ENCODE peak calls at places on chromosome 1, in ten cellular contexts. L is neural progenitor cell, G is mesenchymal stem cell, D is NT2/D1, Z is mammary epithelial cell, I is mesendoderm, B is endodermal cell, W is GM23248, M is fibroblast of lung, F is K562. T is an unnamed sample.
A peak's percentile ranks its signal among the peaks of the same experiment; 100 is the strongest.

GRCh38 chr1:228465571-228466146 is 21.5 kb upstream of the RNF187 start:
- DNase-seq in B (no peak), F (no peak), L (no peak), G (no peak), W (no peak), Z (no peak), M (no peak), D (no peak), I (no peak), T (no peak)

GRCh38 chr1:180521474-180522203 is 19.3 kb upstream of the ACBD6 start:
- DNase-seq in M (peak; percentile 50), W (peak; percentile 23), F (no peak), I (peak; percentile 91), B (no peak), Z (peak; percentile 79), G (no peak), L (no peak), D (no peak), T (peak; percentile 43)

GRCh38 chr1:12539705-12540579 is 78.1 kb downstream of the DHRS3 start:
- DNase-seq in L (peak; percentile 74), I (peak; percentile 93), B (peak; percentile 79), G (peak; percentile 88), Z (peak; percentile 63), F (peak; percentile 29), M (peak; percentile 99), D (no peak), W (peak; percentile 94), T (no peak)

GRCh38 chr1:194717941-194718340 is 1531.5 kb upstream of the B3GALT2 start:
- DNase-seq in L (no peak), I (no peak), M (peak; percentile 31), Z (no peak), G (no peak), B (no peak), F (no peak), W (no peak), D (no peak), T (peak; percentile 72)

GRCh38 chr1:207747627-207748492 is 4.0 kb upstream of the CD46 start:
- DNase-seq in D (no peak), G (no peak), L (no peak), M (no peak), Z (no peak), B (peak; percentile 72), I (no peak), W (no peak), F (no peak), T (no peak)

GRCh38 chr1:15923241-15923640 is 52.7 kb downstream of the ZBTB17 start:
- DNase-seq in I (no peak), B (no peak), L (no peak), W (peak; percentile 71), D (no peak), F (no peak), Z (peak; percentile 85), M (peak; percentile 90), G (peak; percentile 23), T (peak; percentile 64)

GRCh38 chr1:215833936-215834729 is 267.0 kb downstream of the KCTD3 start:
- DNase-seq in W (peak; percentile 21), F (no peak), D (no peak), I (no peak), L (no peak), Z (no peak), M (peak; percentile 33), B (no peak), G (peak; percentile 28), T (peak; percentile 21)

GRCh38 chr1:168430348-168430747 is 113.4 kb downstream of the XCL2 start:
- DNase-seq in B (no peak), D (no peak), L (no peak), F (no peak), W (no peak), G (no peak), M (no peak), Z (no peak), I (no peak), T (no peak)

GRCh38 chr1:203150511-203151297 is 23.2 kb downstream of the ADORA1 start:
- DNase-seq in D (no peak), B (peak; percentile 71), M (no peak), I (peak; percentile 58), W (no peak), F (no peak), L (no peak), Z (no peak), G (no peak), T (no peak)

GRCh38 chr1:203153051-203153988 is 22.3 kb downstream of the MYBPH start:
- DNase-seq in F (no peak), M (peak; percentile 36), Z (no peak), I (peak; percentile 93), W (peak; percentile 26), L (peak; percentile 47), B (peak; percentile 72), D (no peak), G (peak; percentile 29), T (no peak)

GRCh38 chr1:203152158-203153034 is 23.2 kb downstream of the MYBPH start:
- DNase-seq in F (no peak), M (peak; percentile 92), D (no peak), Z (peak; percentile 57), I (peak; percentile 95), B (peak; percentile 91), W (peak; percentile 69), G (peak; percentile 61), L (peak; percentile 60), T (peak; percentile 29)

GRCh38 chr1:203149188-203149840 is 21.8 kb downstream of the ADORA1 start:
- DNase-seq in L (no peak), Z (no peak), D (no peak), B (peak; percentile 68), M (no peak), I (peak; percentile 65), F (no peak), W (no peak), G (no peak), T (no peak)

DNA sequence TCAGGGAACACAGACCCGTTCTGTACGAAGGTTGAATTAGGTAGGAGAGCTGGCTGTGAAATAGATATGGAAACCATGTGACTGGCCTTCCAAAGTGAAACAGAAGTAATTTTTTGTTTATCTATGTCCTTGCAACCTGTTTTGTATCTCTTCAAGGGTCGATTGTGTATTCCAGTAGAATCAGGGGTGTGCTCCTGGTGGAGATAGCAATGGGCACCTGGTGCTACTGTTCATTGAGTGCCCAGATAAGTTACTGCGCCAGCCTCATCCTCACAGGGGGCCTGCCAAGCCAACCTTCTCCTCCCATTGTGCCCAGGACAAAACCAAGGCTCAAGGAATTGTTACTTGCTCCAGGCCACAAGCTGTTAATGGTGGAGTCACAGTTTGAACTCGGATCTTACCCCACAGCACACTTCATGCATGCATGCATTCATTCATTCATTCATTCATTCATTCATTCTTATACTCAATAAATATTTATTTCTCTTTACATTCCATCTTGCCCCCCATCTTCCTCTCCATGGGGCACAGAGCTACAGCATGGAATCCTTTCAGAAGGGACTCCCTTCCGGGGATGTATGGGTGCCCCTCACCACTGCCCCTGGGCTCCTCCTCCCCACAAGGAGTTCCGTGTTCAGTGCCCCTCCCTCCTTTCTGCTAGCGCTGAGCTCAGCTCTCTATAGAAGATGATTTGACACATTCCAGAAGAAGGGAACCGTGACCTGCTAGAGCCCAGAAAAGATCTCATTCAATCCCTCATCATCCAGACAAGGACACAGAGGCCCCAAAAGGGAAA is 24.0 kb downstream of the ADORA1 start:
- DNase-seq in B (peak; percentile 68), F (no peak), M (no peak), Z (no peak), W (no peak), D (no peak), I (peak; percentile 75), L (no peak), G (no peak), T (peak; percentile 43)
- H3K4me1 ChIP-seq in B (peaks cover 19% of the 10 kb centered on the region), F (no peaks in the 10 kb centered on the region), M (peaks cover 18% of the 10 kb centered on the region), Z (peaks cover 41% of the 10 kb centered on the region), W (peaks cover 28% of the 10 kb centered on the region), D (peaks cover 60% of the 10 kb centered on the region), I (peaks cover 59% of the 10 kb centered on the region), L (peaks cover 66% of the 10 kb centered on the region), G (peaks cover 57% of the 10 kb centered on the region), T (peaks cover 15% of the 10 kb centered on the region)

GRCh38 chr1:226351709-226352108 is 42.7 kb upstream of the LIN9 start:
- DNase-seq in Z (no peak), I (peak; percentile 33), G (no peak), W (no peak), M (no peak), D (no peak), B (no peak), F (peak; percentile 23), L (no peak), T (no peak)

GRCh38 chr1:226349801-226350503 is 41.0 kb upstream of the LIN9 start:
- DNase-seq in M (no peak), I (no peak), B (no peak), G (no peak), F (peak; percentile 71), L (peak; percentile 34), D (no peak), Z (no peak), W (no peak), T (no peak)

GRCh38 chr1:226350504-226350865 is 41.5 kb upstream of the LIN9 start:
- DNase-seq in G (no peak), B (no peak), I (no peak), L (no peak), F (no peak), Z (no peak), W (no peak), D (no peak), M (no peak), T (no peak)

GRCh38 chr1:226344441-226345120 is 35.6 kb upstream of the LIN9 start:
- DNase-seq in G (no peak), M (no peak), I (no peak), F (no peak), D (no peak), L (no peak), W (no peak), B (no peak), Z (no peak), T (no peak)

GRCh38 chr1:226349081-226349480 is 40.1 kb upstream of the LIN9 start:
- DNase-seq in I (no peak), G (no peak), W (no peak), Z (no peak), B (no peak), D (no peak), L (no peak), F (no peak), M (no peak), T (no peak)
- H3K9ac ChIP-seq in I (no peak overlapping the region), G (no peak overlapping the region), W (no peak overlapping the region), Z (no peak overlapping the region), B (no peak overlapping the region), D (no peak overlapping the region), L (no peak overlapping the region), F (peak overlapping the region; percentile 46), M (no peak overlapping the region), T (no peak overlapping the region)

DNA sequence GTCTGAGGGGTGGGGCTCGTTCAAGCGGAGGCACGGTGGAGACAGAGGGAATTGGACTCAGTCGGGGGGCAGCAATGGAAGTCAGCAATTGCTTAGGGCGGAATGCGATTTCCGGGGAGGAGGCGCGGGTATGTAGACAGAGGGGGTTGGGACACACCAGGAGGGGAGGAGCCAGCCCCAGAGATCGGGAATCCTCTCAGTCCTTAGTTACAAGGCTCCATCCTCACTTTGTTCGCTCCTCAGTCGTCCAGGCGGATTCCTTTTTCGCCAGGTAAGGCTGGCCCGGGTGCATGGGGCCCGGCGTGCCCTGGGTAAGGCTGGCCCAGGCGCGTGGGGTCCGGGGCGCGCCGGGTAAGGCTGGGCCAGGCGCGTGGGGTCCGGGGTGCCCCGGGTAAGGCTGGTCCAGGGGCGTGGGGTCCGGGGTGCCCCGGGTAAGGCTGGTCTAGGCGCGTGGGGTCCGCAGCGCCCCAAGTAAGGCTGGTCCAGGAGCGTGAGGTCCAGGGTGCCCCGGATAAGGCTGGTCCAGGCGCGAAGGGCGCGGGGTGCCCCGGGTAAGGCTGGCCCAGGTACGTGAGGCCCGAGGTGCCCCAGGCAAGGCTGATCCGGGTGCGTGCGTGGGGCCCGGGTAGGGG is at the start of gene L1TD1:
- DNase-seq in Z (no peak), M (no peak), F (no peak), W (peak; percentile 9), B (peak; percentile 97), G (no peak), I (peak; percentile 98), L (peak; percentile 88), D (peak; percentile 98), T (no peak)
- H3K4me3 ChIP-seq in Z (peak within 1 kb of the TSS; percentile 11), M (peak within 1 kb of the TSS; percentile 26), F (no peak within 1 kb of the TSS), W (no peak within 1 kb of the TSS), B (peak within 1 kb of the TSS; percentile 93), G (no peak within 1 kb of the TSS), I (peak within 1 kb of the TSS; percentile 96), L (peak within 1 kb of the TSS; percentile 71), D (peak within 1 kb of the TSS; percentile 99), T (no peak within 1 kb of the TSS)

GRCh38 chr1:1182491-1183220 is 9.0 kb downstream of the TTLL10 start:
- DNase-seq in D (no peak), W (no peak), I (no peak), M (no peak), Z (no peak), G (no peak), L (peak; percentile 1), B (peak; percentile 59), F (no peak), T (no peak)
- H3K4me1 ChIP-seq in D (peaks cover 5% of the 10 kb centered on the region), W (no peaks in the 10 kb centered on the region), I (no peaks in the 10 kb centered on the region), M (no peaks in the 10 kb centered on the region), Z (peaks cover 6% of the 10 kb centered on the region), G (peaks cover 37% of the 10 kb centered on the region), L (no peaks in the 10 kb centered on the region), B (no peaks in the 10 kb centered on the region), F (peaks cover 10% of the 10 kb centered on the region), T (no peaks in the 10 kb centered on the region)